ENCODE peak calls at places on chromosomes 12 and 14, in eight cellular contexts. One of them, this sample, is unnamed.

GRCh38 chr12:46430340-46430948 is 57.9 kb upstream of the SLC38A2 start:
- DNase-seq in psoas muscle: no peak
- DNase-seq in fibroblast of lung: peak; percentile 82
- DNase-seq in choroid plexus epithelial cell: peak; percentile 92
- DNase-seq in type B pancreatic cell: no peak
- DNase-seq in mesothelial cell of epicardium: no peak
- DNase-seq in IMR-90: peak; percentile 89
- DNase-seq in AG09309: peak; percentile 59
- DNase-seq in this sample: no peak

GRCh38 chr12:71029302-71029701 is 108.8 kb upstream of the PTPRR start:
- DNase-seq in mesothelial cell of epicardium: no peak
- DNase-seq in choroid plexus epithelial cell: no peak
- DNase-seq in fibroblast of lung: no peak
- DNase-seq in psoas muscle: no peak
- DNase-seq in AG09309: no peak
- DNase-seq in type B pancreatic cell: no peak
- DNase-seq in IMR-90: no peak
- DNase-seq in this sample: no peak

GRCh38 chr12:107429006-107429698 is 256.4 kb upstream of the PWP1 start:
- DNase-seq in choroid plexus epithelial cell: no peak
- DNase-seq in psoas muscle: no peak
- DNase-seq in type B pancreatic cell: no peak
- DNase-seq in mesothelial cell of epicardium: no peak
- DNase-seq in IMR-90: no peak
- DNase-seq in AG09309: no peak
- DNase-seq in fibroblast of lung: no peak
- DNase-seq in this sample: no peak

GRCh38 chr14:75454963-75455546 is 27.2 kb downstream of the JDP2 start:
- DNase-seq in psoas muscle: peak; percentile 78
- DNase-seq in mesothelial cell of epicardium: no peak
- DNase-seq in type B pancreatic cell: no peak
- DNase-seq in choroid plexus epithelial cell: peak; percentile 95
- DNase-seq in fibroblast of lung: peak; percentile 77
- DNase-seq in AG09309: peak; percentile 41
- DNase-seq in IMR-90: peak; percentile 76
- DNase-seq in this sample: no peak

GRCh38 chr14:88974991-88975835 is 150.8 kb downstream of the TTC8 start:
- DNase-seq in AG09309: peak; percentile 21
- DNase-seq in type B pancreatic cell: no peak
- DNase-seq in choroid plexus epithelial cell: peak; percentile 53
- DNase-seq in mesothelial cell of epicardium: no peak
- DNase-seq in IMR-90: no peak
- DNase-seq in fibroblast of lung: no peak
- DNase-seq in psoas muscle: no peak
- DNase-seq in this sample: no peak

GRCh38 chr14:85565862-85566296 is 35.9 kb downstream of the FLRT2 start:
- DNase-seq in choroid plexus epithelial cell: peak; percentile 67
- DNase-seq in AG09309: no peak
- DNase-seq in fibroblast of lung: peak; percentile 49
- DNase-seq in mesothelial cell of epicardium: no peak
- DNase-seq in psoas muscle: no peak
- DNase-seq in type B pancreatic cell: no peak
- DNase-seq in IMR-90: peak; percentile 69
- DNase-seq in this sample: no peak

GRCh38 chr14:57478050-57478449 is 15.6 kb downstream of the CCDC198 start:
- DNase-seq in AG09309: no peak
- DNase-seq in choroid plexus epithelial cell: no peak
- DNase-seq in fibroblast of lung: no peak
- DNase-seq in IMR-90: no peak
- DNase-seq in mesothelial cell of epicardium: no peak
- DNase-seq in psoas muscle: no peak
- DNase-seq in type B pancreatic cell: no peak
- DNase-seq in this sample: no peak

GRCh38 chr12:19144985-19145384 is 15.5 kb downstream of the PLEKHA5 start:
- DNase-seq in IMR-90: no peak
- DNase-seq in fibroblast of lung: no peak
- DNase-seq in AG09309: no peak
- DNase-seq in choroid plexus epithelial cell: no peak
- DNase-seq in mesothelial cell of epicardium: no peak
- DNase-seq in type B pancreatic cell: no peak
- DNase-seq in psoas muscle: no peak
- DNase-seq in this sample: no peak

GRCh38 chr12:96774501-96775256 is 132.4 kb upstream of the NEDD1 start:
- DNase-seq in mesothelial cell of epicardium: no peak
- DNase-seq in type B pancreatic cell: no peak
- DNase-seq in psoas muscle: no peak
- DNase-seq in choroid plexus epithelial cell: no peak
- DNase-seq in IMR-90: peak; percentile 27
- DNase-seq in fibroblast of lung: no peak
- DNase-seq in AG09309: peak; percentile 49
- DNase-seq in this sample: no peak

GRCh38 chr14:74634481-74634880 is 22.4 kb upstream of the LTBP2 start:
- DNase-seq in mesothelial cell of epicardium: no peak
- DNase-seq in IMR-90: peak; percentile 40
- DNase-seq in choroid plexus epithelial cell: no peak
- DNase-seq in AG09309: no peak
- DNase-seq in psoas muscle: no peak
- DNase-seq in type B pancreatic cell: no peak
- DNase-seq in fibroblast of lung: no peak
- DNase-seq in this sample: no peak

GRCh38 chr12:4579305-4580097 is 17.5 kb downstream of the DYRK4 start:
- DNase-seq in AG09309: no peak
- DNase-seq in psoas muscle: no peak
- DNase-seq in fibroblast of lung: peak; percentile 15
- DNase-seq in type B pancreatic cell: no peak
- DNase-seq in mesothelial cell of epicardium: no peak
- DNase-seq in choroid plexus epithelial cell: peak; percentile 47
- DNase-seq in IMR-90: peak; percentile 13
- DNase-seq in this sample: no peak

GRCh38 chr12:78928200-78929074 is 63.9 kb downstream of the SYT1 start:
- DNase-seq in IMR-90: peak; percentile 93
- DNase-seq in choroid plexus epithelial cell: peak; percentile 30
- DNase-seq in type B pancreatic cell: no peak
- DNase-seq in AG09309: peak; percentile 14
- DNase-seq in psoas muscle: no peak
- DNase-seq in mesothelial cell of epicardium: no peak
- DNase-seq in fibroblast of lung: peak; percentile 98
- DNase-seq in this sample: no peak

GRCh38 chr14:37045340-37046061 is 126.9 kb downstream of the SLC25A21 start:
- DNase-seq in psoas muscle: no peak
- DNase-seq in fibroblast of lung: no peak
- DNase-seq in AG09309: no peak
- DNase-seq in mesothelial cell of epicardium: no peak
- DNase-seq in IMR-90: no peak
- DNase-seq in type B pancreatic cell: no peak
- DNase-seq in choroid plexus epithelial cell: no peak
- DNase-seq in this sample: no peak

GRCh38 chr14:51534623-51535022 is 117.1 kb upstream of the FRMD6 start:
- DNase-seq in choroid plexus epithelial cell: peak; percentile 62
- DNase-seq in AG09309: no peak
- DNase-seq in mesothelial cell of epicardium: no peak
- DNase-seq in fibroblast of lung: no peak
- DNase-seq in type B pancreatic cell: no peak
- DNase-seq in psoas muscle: no peak
- DNase-seq in IMR-90: peak; percentile 67
- DNase-seq in this sample: no peak

GRCh38 chr14:69458350-69458749 is 26.2 kb upstream of the PLEKHD1 start:
- DNase-seq in choroid plexus epithelial cell: no peak
- DNase-seq in AG09309: no peak
- DNase-seq in fibroblast of lung: no peak
- DNase-seq in IMR-90: no peak
- DNase-seq in psoas muscle: no peak
- DNase-seq in mesothelial cell of epicardium: no peak
- DNase-seq in type B pancreatic cell: no peak
- DNase-seq in this sample: no peak

GRCh38 chr14:90592655-90593054 is 195.8 kb downstream of the CALM1 start:
- DNase-seq in IMR-90: no peak
- DNase-seq in AG09309: no peak
- DNase-seq in psoas muscle: no peak
- DNase-seq in mesothelial cell of epicardium: no peak
- DNase-seq in choroid plexus epithelial cell: no peak
- DNase-seq in fibroblast of lung: no peak
- DNase-seq in type B pancreatic cell: no peak
- DNase-seq in this sample: no peak

GRCh38 chr12:90065301-90065801 is 356.7 kb upstream of the ATP2B1 start:
- DNase-seq in choroid plexus epithelial cell: no peak
- DNase-seq in psoas muscle: no peak
- DNase-seq in AG09309: no peak
- DNase-seq in fibroblast of lung: no peak
- DNase-seq in type B pancreatic cell: no peak
- DNase-seq in mesothelial cell of epicardium: no peak
- DNase-seq in IMR-90: no peak
- DNase-seq in this sample: no peak

GRCh38 chr12:67427336-67427735 is 158.2 kb downstream of the CAND1 start:
- DNase-seq in type B pancreatic cell: no peak
- DNase-seq in AG09309: no peak
- DNase-seq in choroid plexus epithelial cell: no peak
- DNase-seq in IMR-90: no peak
- DNase-seq in mesothelial cell of epicardium: no peak
- DNase-seq in fibroblast of lung: no peak
- DNase-seq in psoas muscle: no peak
- DNase-seq in this sample: no peak

GRCh38 chr12:67431436-67432049 is 162.4 kb downstream of the CAND1 start:
- DNase-seq in IMR-90: peak; percentile 32
- DNase-seq in psoas muscle: no peak
- DNase-seq in type B pancreatic cell: no peak
- DNase-seq in AG09309: peak; percentile 46
- DNase-seq in fibroblast of lung: no peak
- DNase-seq in choroid plexus epithelial cell: no peak
- DNase-seq in mesothelial cell of epicardium: no peak
- DNase-seq in this sample: no peak

GRCh38 chr12:67433393-67434175 is 164.4 kb downstream of the CAND1 start:
- DNase-seq in psoas muscle: no peak
- DNase-seq in IMR-90: peak; percentile 74
- DNase-seq in fibroblast of lung: no peak
- DNase-seq in mesothelial cell of epicardium: no peak
- DNase-seq in AG09309: no peak
- DNase-seq in choroid plexus epithelial cell: peak; percentile 51
- DNase-seq in type B pancreatic cell: no peak
- DNase-seq in this sample: no peak

GRCh38 chr12:67428431-67428830 is 159.3 kb downstream of the CAND1 start:
- DNase-seq in type B pancreatic cell: no peak
- DNase-seq in mesothelial cell of epicardium: no peak
- DNase-seq in AG09309: no peak
- DNase-seq in psoas muscle: no peak
- DNase-seq in fibroblast of lung: no peak
- DNase-seq in IMR-90: no peak
- DNase-seq in choroid plexus epithelial cell: no peak
- DNase-seq in this sample: no peak

GRCh38 chr12:67430708-67431335 is 161.7 kb downstream of the CAND1 start:
- DNase-seq in psoas muscle: peak; percentile 68
- DNase-seq in choroid plexus epithelial cell: peak; percentile 31
- DNase-seq in mesothelial cell of epicardium: no peak
- DNase-seq in fibroblast of lung: peak; percentile 85
- DNase-seq in IMR-90: no peak
- DNase-seq in AG09309: no peak
- DNase-seq in type B pancreatic cell: no peak
- DNase-seq in this sample: no peak
- TF ChIP-seq CTCF in psoas muscle: peak; percentile 20
- TF ChIP-seq CTCF in choroid plexus epithelial cell: peak; percentile 26
- TF ChIP-seq CTCF in mesothelial cell of epicardium: no peak
- TF ChIP-seq CTCF in fibroblast of lung: peak; percentile 41
- TF ChIP-seq CTCF in IMR-90: no peak
- TF ChIP-seq CTCF in AG09309: no peak
- TF ChIP-seq CTCF in type B pancreatic cell: peak; percentile 51
- TF ChIP-seq CTCF in this sample: peak; percentile 14

GRCh38 chr14:72472845-72473244 is 421.1 kb downstream of the DPF3 start:
- DNase-seq in IMR-90: peak; percentile 12
- DNase-seq in AG09309: no peak
- DNase-seq in choroid plexus epithelial cell: peak; percentile 23
- DNase-seq in type B pancreatic cell: no peak
- DNase-seq in psoas muscle: no peak
- DNase-seq in fibroblast of lung: peak; percentile 11
- DNase-seq in mesothelial cell of epicardium: no peak
- DNase-seq in this sample: no peak
- TF ChIP-seq CTCF in IMR-90: no peak
- TF ChIP-seq CTCF in AG09309: no peak
- TF ChIP-seq CTCF in choroid plexus epithelial cell: peak; percentile 29
- TF ChIP-seq CTCF in type B pancreatic cell: peak; percentile 59
- TF ChIP-seq CTCF in psoas muscle: no peak
- TF ChIP-seq CTCF in fibroblast of lung: peak; percentile 15
- TF ChIP-seq CTCF in mesothelial cell of epicardium: peak; percentile 47
- TF ChIP-seq CTCF in this sample: peak; percentile 46

DNA sequence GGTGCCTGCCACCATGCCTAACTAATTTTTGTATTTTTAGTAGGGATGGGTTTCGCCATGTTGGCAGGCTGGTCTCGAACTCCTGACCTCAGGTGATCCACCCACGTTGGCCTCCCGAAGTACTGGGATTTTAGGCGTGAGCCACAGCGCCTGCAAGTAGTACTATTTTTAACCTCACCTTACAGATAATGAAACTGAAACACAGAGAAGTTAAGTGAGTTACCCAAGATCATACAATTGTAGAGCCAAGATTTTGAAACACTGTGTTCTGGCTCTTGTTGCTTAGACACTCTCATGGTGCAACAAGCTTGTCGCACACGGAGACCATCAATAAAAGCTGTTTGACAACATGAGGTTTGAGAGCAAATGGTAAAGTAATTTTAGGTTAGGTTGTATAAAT is 159.1 kb upstream of the LMNTD1 start:
- DNase-seq in mesothelial cell of epicardium: no peak
- DNase-seq in choroid plexus epithelial cell: no peak
- DNase-seq in IMR-90: no peak
- DNase-seq in type B pancreatic cell: no peak
- DNase-seq in AG09309: no peak
- DNase-seq in fibroblast of lung: peak; percentile 58
- DNase-seq in psoas muscle: no peak
- DNase-seq in this sample: no peak
- TF ChIP-seq CTCF in mesothelial cell of epicardium: no peak
- TF ChIP-seq CTCF in choroid plexus epithelial cell: no peak
- TF ChIP-seq CTCF in IMR-90: no peak
- TF ChIP-seq CTCF in type B pancreatic cell: no peak
- TF ChIP-seq CTCF in AG09309: no peak
- TF ChIP-seq CTCF in fibroblast of lung: no peak
- TF ChIP-seq CTCF in psoas muscle: no peak
- TF ChIP-seq CTCF in this sample: no peak

DNA sequence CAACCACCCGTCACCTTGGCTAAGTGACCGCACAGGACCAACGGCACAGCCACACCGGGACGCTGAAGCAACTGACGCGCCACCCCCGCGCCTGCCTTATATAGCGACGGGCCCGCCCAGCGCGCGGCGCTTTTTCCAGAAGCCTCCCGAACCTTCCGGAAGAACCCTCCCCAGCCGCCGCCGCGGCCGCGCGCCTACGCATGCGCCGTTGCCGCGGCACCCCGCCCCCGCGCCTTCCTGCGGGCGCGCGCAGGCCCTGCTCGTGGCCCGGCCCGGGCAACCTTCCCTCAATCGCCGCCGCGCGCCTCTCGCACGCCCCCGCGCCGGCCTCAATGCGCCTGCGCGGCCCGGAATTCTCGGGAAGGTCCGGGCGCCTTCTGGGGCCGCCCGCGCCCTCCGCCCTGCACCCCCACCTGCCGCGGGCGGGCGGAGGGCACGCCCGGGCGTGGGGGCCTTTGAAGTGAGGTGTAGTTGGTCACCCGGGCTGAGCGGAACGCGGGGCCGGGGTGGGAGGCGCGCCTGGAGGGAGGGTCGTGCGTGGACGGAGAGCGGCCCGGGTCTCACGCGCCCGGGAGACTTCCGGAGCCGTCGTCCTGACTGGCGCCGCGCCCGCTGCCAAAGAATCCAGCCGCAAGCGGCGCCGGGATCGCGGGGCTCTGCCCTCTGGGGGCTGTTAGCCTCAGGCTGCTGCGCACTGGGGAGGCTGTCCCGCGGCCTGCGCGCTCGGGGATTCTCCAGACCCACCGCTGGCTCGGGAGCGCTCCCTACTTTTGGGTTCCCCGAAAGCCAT is at the start of gene HSP90AA1:
- DNase-seq in psoas muscle: peak; percentile 95
- DNase-seq in type B pancreatic cell: peak; percentile 97
- DNase-seq in mesothelial cell of epicardium: peak; percentile 96
- DNase-seq in choroid plexus epithelial cell: peak; percentile 91
- DNase-seq in AG09309: peak; percentile 58
- DNase-seq in fibroblast of lung: peak; percentile 90
- DNase-seq in IMR-90: peak; percentile 88
- DNase-seq in this sample: peak; percentile 92
- TF ChIP-seq CTCF in psoas muscle: peak; percentile 12
- TF ChIP-seq CTCF in type B pancreatic cell: no peak
- TF ChIP-seq CTCF in mesothelial cell of epicardium: no peak
- TF ChIP-seq CTCF in choroid plexus epithelial cell: no peak
- TF ChIP-seq CTCF in AG09309: no peak
- TF ChIP-seq CTCF in fibroblast of lung: no peak
- TF ChIP-seq CTCF in IMR-90: peak; percentile 14
- TF ChIP-seq CTCF in this sample: no peak

This sample was measured in neural crest cell.